ENCODE peak calls at places on chromosomes 4 and X, in five cellular contexts. L is fibroblast of mammary gland, A is H9, N is thyroid gland, Z is WTC11. F is an unnamed sample.

GRCh38 chr4:121717680-121718237 is 21.0 kb upstream of the ANXA5 start:
- DNase-seq in L (peak), A (no peak), Z (no peak), N (no peak), F (no peak)

GRCh38 chr4:184313710-184314659 is 96.3 kb upstream of the ENPP6 start:
- DNase-seq in L (no peak), Z (no peak), A (peak), N (no peak), F (no peak)

GRCh38 chrX:130170752-130171445 is 863 bp upstream of the RAB33A start:
- DNase-seq in L (no peak), Z (peak), N (peak), A (peak), F (peak)

GRCh38 chr4:179415016-179415841 is 1973.0 kb upstream of the AGA start:
- DNase-seq in A (no peak), Z (no peak), N (no peak), L (no peak), F (no peak)

GRCh38 chrX:153827016-153827415 is 3.3 kb downstream of the PDZD4 start:
- DNase-seq in Z (no peak), N (no peak), L (no peak), A (no peak), F (no peak)

GRCh38 chr4:151865327-151865726 is 104.5 kb upstream of the GATB start:
- DNase-seq in A (no peak), N (peak), L (no peak), Z (no peak), F (no peak)

GRCh38 chrX:57821703-57822375 is 88.4 kb downstream of the ZXDA start:
- DNase-seq in Z (no peak), A (no peak), N (peak), L (peak), F (peak)

GRCh38 chr4:26379837-26380236 is 59.0 kb downstream of the RBPJ start:
- DNase-seq in A (no peak), N (no peak), L (no peak), Z (no peak), F (no peak)

GRCh38 chr4:164193676-164194075 is 560.3 kb upstream of the SMIM31 start:
- DNase-seq in A (no peak), N (no peak), L (no peak), Z (no peak), F (no peak)

GRCh38 chr4:139956436-139957107 is 197.4 kb downstream of the MAML3 start:
- DNase-seq in Z (no peak), N (no peak), L (peak), A (no peak), F (no peak)

GRCh38 chrX:11431833-11432232 is 138.6 kb downstream of the AMELX start:
- DNase-seq in L (peak), Z (no peak), A (no peak), N (no peak), F (no peak)

GRCh38 chrX:110409925-110410324 is 51.3 kb downstream of the RTL9 start:
- DNase-seq in N (no peak), Z (no peak), A (no peak), L (peak), F (no peak)

GRCh38 chrX:2898861-2899512 is 30.2 kb downstream of the ARSD start:
- DNase-seq in Z (no peak), N (no peak), A (no peak), L (no peak), F (peak)

GRCh38 chr4:53618321-53618720 is 27.0 kb upstream of the LNX1 start:
- DNase-seq in N (no peak), Z (no peak), A (no peak), L (no peak), F (no peak)

GRCh38 chr4:53010320-53010719 is 148.2 kb downstream of the RASL11B start:
- DNase-seq in A (no peak), N (peak), L (peak), Z (no peak), F (no peak)

GRCh38 chrX:77510007-77510406 is 62.8 kb downstream of the FGF16 start:
- DNase-seq in L (no peak), N (no peak), A (no peak), Z (no peak), F (no peak)

GRCh38 chrX:47662144-47662657 is 3.2 kb upstream of the UXT start:
- DNase-seq in L (peak), Z (no peak), N (no peak), A (no peak), F (no peak)

GRCh38 chr4:94995684-94996394 is 238.1 kb downstream of the BMPR1B start:
- DNase-seq in L (peak), Z (peak), A (peak), N (peak), F (peak)

DNA sequence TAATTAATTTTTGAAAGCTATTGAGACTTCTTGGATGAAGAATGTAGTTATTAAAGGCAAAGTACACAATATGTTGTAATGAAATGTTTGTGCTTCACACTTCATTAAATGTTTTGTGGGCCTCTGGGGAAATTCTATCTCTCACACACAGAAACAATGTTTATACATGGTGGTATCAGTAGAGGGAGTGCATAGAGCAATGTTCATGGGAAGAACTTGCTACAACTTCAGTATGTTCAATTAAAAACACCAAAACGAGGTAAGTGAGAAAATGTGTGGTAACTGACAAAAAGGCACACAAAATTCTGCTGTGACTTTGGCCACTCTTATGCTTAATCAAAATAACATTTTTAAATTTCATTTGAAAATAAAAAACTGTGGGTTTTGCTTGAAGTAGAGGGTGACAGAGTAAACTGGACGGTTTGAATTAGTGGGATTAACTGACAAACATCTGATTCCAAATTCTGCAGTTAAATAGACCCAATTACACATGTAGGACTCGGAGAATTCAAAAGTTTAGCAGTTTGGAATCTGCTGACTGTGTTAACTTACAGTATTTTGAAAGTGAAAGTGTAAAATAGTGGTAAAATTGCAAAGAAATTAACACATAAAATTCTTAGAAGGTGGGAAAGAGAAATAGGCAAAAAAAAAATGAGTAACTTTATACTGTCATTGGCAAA is 111.4 kb upstream of the TTC29 start:
- DNase-seq in Z (no peak), A (no peak), L (peak), N (no peak), F (no peak)
- TF ChIP-seq CTCF in Z (no peak), A (no peak), L (peak), N (no peak), F (no peak)

GRCh38 chr4:133188433-133189175 is 39.5 kb downstream of the PCDH10 start:
- DNase-seq in Z (no peak), N (no peak), A (no peak), L (no peak), F (no peak)

GRCh38 chr4:133186210-133186609 is 37.1 kb downstream of the PCDH10 start:
- DNase-seq in Z (no peak), A (no peak), L (no peak), N (no peak), F (no peak)

GRCh38 chr4:133190098-133190497 is 41.0 kb downstream of the PCDH10 start:
- DNase-seq in Z (no peak), A (no peak), L (no peak), N (no peak), F (no peak)

GRCh38 chr4:133186845-133187244 is 37.8 kb downstream of the PCDH10 start:
- DNase-seq in N (no peak), A (no peak), Z (no peak), L (no peak), F (no peak)
- TF ChIP-seq CTCF in N (no peak), A (no peak), Z (no peak), L (no peak), F (no peak)

DNA sequence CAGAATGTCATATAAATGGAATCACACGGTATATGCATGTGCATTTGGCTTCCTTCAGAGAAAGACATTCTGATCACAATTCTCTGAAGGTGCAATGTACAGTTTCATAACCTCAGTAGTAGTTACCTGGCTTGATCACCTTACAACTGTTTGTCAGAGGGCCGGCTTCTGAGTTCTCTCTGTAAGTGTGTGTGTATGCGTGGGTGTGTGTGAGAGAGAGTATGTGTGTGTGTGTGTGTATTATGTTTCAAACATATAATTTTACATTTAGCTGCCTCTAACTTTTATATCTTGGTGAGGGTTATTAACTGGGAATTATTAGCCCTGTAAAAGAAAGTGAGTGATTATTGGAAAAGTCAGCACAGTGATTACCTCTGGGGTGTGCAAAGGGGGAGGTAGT is 8.0 kb upstream of the LOC101059915 start:
- DNase-seq in Z (no peak), A (no peak), L (no peak), N (no peak), F (no peak)
- TF ChIP-seq CTCF in Z (no peak), A (no peak), L (no peak), N (no peak), F (no peak)

DNA sequence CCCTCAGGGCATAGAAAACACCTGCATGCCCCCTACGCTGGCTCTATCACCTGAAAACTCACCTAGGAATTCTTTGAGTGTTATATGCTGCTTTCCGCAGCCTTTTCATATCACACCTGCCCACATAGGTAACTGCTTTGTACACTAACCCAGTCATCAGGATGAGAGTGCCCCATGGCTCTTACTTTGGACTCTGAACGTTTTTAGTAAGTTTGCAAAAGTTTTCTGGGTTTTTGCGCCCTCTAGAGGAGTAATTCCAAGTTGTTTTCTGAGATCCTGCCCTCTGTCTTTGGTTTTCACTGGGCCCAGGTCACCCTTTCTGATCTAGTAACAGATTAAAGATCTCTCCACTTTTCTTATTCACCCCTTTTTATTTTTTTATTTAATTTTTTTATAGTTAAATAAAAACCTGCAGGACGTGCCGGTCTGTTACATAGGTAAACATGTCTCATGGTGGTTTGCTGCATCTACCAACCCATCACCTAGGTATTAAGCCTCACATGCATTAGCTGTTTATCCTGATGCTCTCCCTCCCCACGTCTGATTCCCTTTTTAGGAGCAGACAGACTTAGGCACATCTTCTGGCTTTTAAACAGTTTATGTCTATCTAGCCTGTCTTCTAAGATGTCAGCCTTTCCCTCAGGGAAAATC is 139.2 kb downstream of the NWD2 start:
- DNase-seq in Z (no peak), A (peak), N (no peak), L (peak), F (peak)
- TF ChIP-seq CTCF in Z (peak), A (peak), N (peak), L (peak), F (peak)

DNA sequence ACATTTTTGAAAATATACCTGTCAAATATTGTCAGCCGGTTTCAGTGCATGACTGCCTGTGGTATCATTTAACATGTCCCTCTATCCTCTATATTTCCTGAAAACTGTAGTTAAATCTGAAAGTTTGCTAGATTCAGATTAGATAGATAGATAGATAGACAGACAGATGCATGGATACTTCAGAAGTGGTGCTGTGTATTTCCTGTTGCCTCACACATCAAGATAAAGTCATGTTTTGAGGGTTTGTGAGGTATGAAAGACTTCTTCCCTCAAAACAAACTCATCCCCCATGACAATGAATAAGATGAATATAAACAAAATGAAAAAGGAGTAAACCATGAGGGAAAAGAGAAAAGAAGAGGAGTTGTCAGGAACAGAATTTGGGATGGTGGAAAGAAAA is 6.0 kb upstream of the BST1 start:
- DNase-seq in N (no peak), Z (no peak), A (no peak), L (no peak), F (no peak)
- TF ChIP-seq CTCF in N (no peak), Z (no peak), A (no peak), L (no peak), F (no peak)

DNA sequence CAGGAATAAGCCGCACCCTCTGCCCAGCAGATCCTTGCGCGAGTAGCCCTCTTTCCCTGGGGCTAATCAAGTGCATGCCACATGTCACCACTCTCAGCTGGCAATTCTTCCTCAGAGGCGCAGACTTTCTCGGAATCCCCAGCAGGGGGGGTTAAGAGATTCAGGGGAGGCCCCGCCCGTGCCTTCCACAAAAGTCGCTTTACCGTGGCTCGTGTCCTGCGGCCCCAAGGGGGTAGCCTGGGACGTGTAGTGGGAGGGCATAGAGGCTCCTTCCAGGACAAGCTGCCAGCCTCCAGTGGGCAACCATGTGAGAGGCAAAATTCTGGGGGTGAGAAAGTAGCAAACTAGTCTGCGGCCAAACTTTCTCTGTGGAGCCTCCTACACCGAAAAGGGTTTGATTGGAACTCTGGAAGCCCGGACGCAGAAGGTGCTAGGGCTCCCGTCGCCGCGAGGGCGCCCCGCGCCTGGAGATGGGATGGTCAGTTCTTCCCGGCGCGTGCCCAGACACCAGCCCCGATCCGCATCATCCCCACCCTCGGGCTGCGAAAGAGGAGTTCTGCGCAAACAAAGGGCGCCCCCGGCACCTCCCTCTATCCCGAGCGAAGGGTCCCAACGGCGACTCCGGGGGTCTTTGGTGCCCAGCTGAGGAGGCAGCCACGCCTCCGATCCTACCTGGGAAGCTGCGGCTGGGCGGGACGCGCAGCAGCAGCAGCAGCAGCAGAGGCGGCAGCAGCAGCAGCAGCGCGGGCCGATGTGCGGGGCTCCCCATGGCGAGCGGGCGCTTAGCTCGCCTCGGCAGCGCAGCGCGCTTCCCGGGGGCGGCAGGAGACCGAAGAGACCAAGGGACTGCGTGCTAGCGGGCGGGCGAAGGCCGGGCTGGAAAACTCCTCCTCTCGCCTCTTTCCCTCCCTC is at the start of gene SRPX:
- DNase-seq in N (peak), A (peak), Z (peak), L (peak), F (peak)
- TF ChIP-seq CTCF in N (no peak), A (peak), Z (no peak), L (peak), F (peak)

GRCh38 chrX:7132335-7133035 is 15.0 kb upstream of the STS start:
- DNase-seq in A (peak), L (peak), N (peak), Z (peak), F (peak)
- TF ChIP-seq CTCF in A (peak), L (peak), N (no peak), Z (no peak), F (peak)

F was measured in endodermal cell.